ENCODE peak calls at places on chromosomes 11 and 22, in ten cellular contexts. R is T-helper 2 cell treated with Interferon-gamma antibody and Interleukin-4, amounts not matched to agents 5 μg/mL and 100 μg/mL, for 36 hours; Y is RCC 7860; A is activated CD8-positive, alpha-beta memory T cell treated with anti-CD3 and anti-CD28 coated beads, Interleukin-2, amount 50 U/mL, for 48 hours; X is stimulated activated CD4-positive, alpha-beta T cell treated with anti-CD3 and anti-CD28 coated beads, Interleukin-4, amount 100 ng/mL, for 4 hours; K is HFFc6; Z is A673; D is nephron progenitor cell; E is COR-L47; G is HCT116. C is an unnamed sample.

GRCh38 chr22:36862251-36863242 is 1.7 kb downstream of the NCF4 start:
- DNase-seq in D (no peak), X (no peak), E (no peak), Z (no peak), Y (no peak), R (no peak), K (no peak), G (no peak), A (no peak), C (no peak)

GRCh38 chr11:46183819-46184218 is 62.6 kb upstream of the PHF21A start:
- DNase-seq in K (peak), Y (peak), G (no peak), X (no peak), D (no peak), A (no peak), R (no peak), Z (no peak), E (no peak), C (no peak)

GRCh38 chr11:73916435-73916834 is 34.4 kb upstream of the DNAJB13 start:
- DNase-seq in G (no peak), E (no peak), A (no peak), X (no peak), D (no peak), Z (no peak), K (peak), Y (no peak), R (no peak), C (no peak)

GRCh38 chr11:69939551-69940245 is 120.5 kb upstream of the FGF3 start:
- DNase-seq in R (no peak), K (no peak), Z (no peak), E (no peak), Y (no peak), D (no peak), X (no peak), G (no peak), A (no peak), C (no peak)

GRCh38 chr11:81804858-81805257 is 928.8 kb downstream of the FAM181B start:
- DNase-seq in Z (no peak), A (no peak), X (no peak), K (no peak), Y (no peak), E (no peak), R (no peak), D (no peak), G (no peak), C (no peak)

GRCh38 chr22:26952004-26952403 is 294.6 kb downstream of the MIAT start:
- DNase-seq in A (no peak), D (no peak), Z (no peak), R (no peak), X (no peak), K (no peak), G (no peak), E (no peak), Y (no peak), C (no peak)

GRCh38 chr22:24076091-24076867 is 65.2 kb downstream of the CABIN1 start:
- DNase-seq in Y (no peak), E (no peak), X (no peak), Z (no peak), R (no peak), D (no peak), A (no peak), K (no peak), G (no peak), C (no peak)

GRCh38 chr22:24002849-24003248 is 2.4 kb downstream of the GSTT4 start:
- DNase-seq in Y (no peak), E (no peak), D (no peak), Z (no peak), R (no peak), X (no peak), K (no peak), G (no peak), A (no peak), C (no peak)

GRCh38 chr11:122306776-122307479 is 190.9 kb upstream of the BLID start:
- DNase-seq in D (no peak), X (no peak), E (no peak), Z (no peak), Y (no peak), G (no peak), A (no peak), R (no peak), K (no peak), C (peak)

GRCh38 chr11:59437770-59438169 is 1.5 kb downstream of the OR5A1 start:
- DNase-seq in E (no peak), Y (no peak), A (no peak), K (no peak), R (no peak), Z (peak), G (no peak), D (no peak), X (no peak), C (peak)

C was measured in H9.